ENCODE peak calls at places on chromosomes 6 and 20, in four cellular contexts. G, Q, B and W are unnamed samples.

GRCh38 chr6:41939091-41939847 is 2.3 kb downstream of the CCND3 start:
- DNase-seq in G (no peak), B (peak), Q (peak), W (peak)

GRCh38 chr6:22680950-22681349 is 111.6 kb downstream of the HDGFL1 start:
- DNase-seq in B (no peak), Q (no peak), G (no peak), W (no peak)

GRCh38 chr6:127219869-127220268 is 46.8 kb upstream of the RNF146 start:
- DNase-seq in Q (no peak), G (no peak), B (no peak), W (no peak)

GRCh38 chr20:58677205-58677604 is 15.4 kb upstream of the NPEPL1 start:
- DNase-seq in Q (no peak), B (no peak), G (no peak), W (no peak)

GRCh38 chr6:134093007-134093573 is 40.7 kb upstream of the SLC2A12 start:
- DNase-seq in Q (no peak), G (no peak), B (no peak), W (no peak)

GRCh38 chr6:2875840-2876207 is 27.3 kb downstream of the SERPINB9 start:
- DNase-seq in B (peak), Q (no peak), G (no peak), W (no peak)

GRCh38 chr20:8334641-8335040 is 202.6 kb downstream of the PLCB1 start:
- DNase-seq in B (no peak), Q (no peak), G (no peak), W (no peak)

GRCh38 chr20:53402233-53403005 is 191.2 kb downstream of the ZNF217 start:
- DNase-seq in B (no peak), Q (no peak), G (no peak), W (no peak)

GRCh38 chr6:33207569-33208088 is 671 bp upstream of the RING1 start:
- DNase-seq in Q (peak), B (peak), G (peak), W (no peak)

GRCh38 chr6:36639171-36639808 is 39.2 kb upstream of the CDKN1A start:
- DNase-seq in Q (no peak), B (no peak), G (no peak), W (no peak)

GRCh38 chr6:56649053-56649769 is 6.5 kb upstream of the DST start:
- DNase-seq in B (peak), Q (no peak), G (peak), W (no peak)

GRCh38 chr20:10281911-10282310 is 63.3 kb downstream of the SNAP25 start:
- DNase-seq in G (no peak), Q (no peak), B (no peak), W (no peak)

GRCh38 chr20:58864346-58864745 is 11.8 kb downstream of the GNAS start:
- DNase-seq in Q (no peak), G (peak), B (no peak), W (no peak)

GRCh38 chr6:36594816-36595167 is 630 bp downstream of the SRSF3 start:
- DNase-seq in G (peak), B (peak), Q (no peak), W (no peak)